ENCODE peak calls at places on chromosomes 3 and 15, in six cellular contexts. M is neuronal stem cell, R is brain microvascular endothelial cell, I is HCT116, F is Peyer's patch, G is GM23248. K is an unnamed sample.

GRCh38 chr3:156750191-156750873 is 75.8 kb upstream of the LEKR1 start:
- DNase-seq in M (no peak), R (peak), I (no peak), F (no peak), G (peak), K (no peak)

GRCh38 chr3:110932515-110933095 is 139.0 kb upstream of the NECTIN3 start:
- DNase-seq in M (no peak), R (peak), I (no peak), F (no peak), G (peak), K (no peak)

GRCh38 chr15:77409259-77410156 is 10.4 kb downstream of the PEAK1 start:
- DNase-seq in M (no peak), R (no peak), I (no peak), F (no peak), G (no peak), K (peak)

GRCh38 chr3:105448338-105448982 is 81.8 kb downstream of the ALCAM start:
- DNase-seq in M (peak), R (peak), I (no peak), F (no peak), G (peak), K (no peak)

GRCh38 chr15:69784808-69785550 is 312.7 kb downstream of the TLE3 start:
- DNase-seq in M (no peak), R (peak), I (no peak), F (no peak), G (peak), K (no peak)

GRCh38 chr15:75024102-75024636 is 779 bp downstream of the PPCDC start:
- DNase-seq in M (no peak), R (no peak), I (no peak), F (no peak), G (peak), K (peak)

GRCh38 chr3:126348308-126348920 is 8.8 kb downstream of the KLF15 start:
- DNase-seq in M (no peak), R (no peak), I (no peak), F (no peak), G (peak), K (no peak)

GRCh38 chr15:67501836-67502461 is 19.0 kb upstream of the C15orf61 start:
- DNase-seq in M (peak), R (no peak), I (no peak), F (no peak), G (no peak), K (no peak)

GRCh38 chr15:22839046-22839705 is 710 bp downstream of the NIPA2 start:
- DNase-seq in M (no peak), R (no peak), I (no peak), F (no peak), G (peak), K (peak)

GRCh38 chr3:77370413-77370812 is 330.5 kb downstream of the ROBO2 start:
- DNase-seq in M (no peak), R (peak), I (no peak), F (no peak), G (peak), K (no peak)

GRCh38 chr3:52704611-52705437 is 767 bp downstream of the GLT8D1 start:
- DNase-seq in M (no peak), R (peak), I (no peak), F (peak), G (peak), K (peak)

GRCh38 chr15:75203017-75203907 is 1.6 kb downstream of the C15orf39 start:
- DNase-seq in M (no peak), R (peak), I (no peak), F (no peak), G (peak), K (no peak)

GRCh38 chr3:140765246-140765645 is 87.4 kb downstream of the TRIM42 start:
- DNase-seq in M (no peak), R (no peak), I (no peak), F (no peak), G (no peak), K (peak)

GRCh38 chr15:55279746-55280351 is 9.8 kb downstream of the RAB27A start:
- DNase-seq in M (no peak), R (peak), I (peak), F (no peak), G (peak), K (peak)

GRCh38 chr3:43257850-43258249 is 28.5 kb upstream of the SNRK start:
- DNase-seq in M (no peak), R (no peak), I (no peak), F (no peak), G (no peak), K (no peak)

GRCh38 chr15:40244961-40245523 is 6.2 kb downstream of the PAK6 start:
- DNase-seq in M (no peak), R (no peak), I (no peak), F (no peak), G (no peak), K (no peak)

GRCh38 chr15:38308242-38308641 is 55.6 kb downstream of the SPRED1 start:
- DNase-seq in M (no peak), R (no peak), I (no peak), F (no peak), G (no peak), K (peak)

GRCh38 chr15:67927501-67928156 is 87.8 kb upstream of the RNU6-1 start:
- DNase-seq in M (no peak), R (peak), I (no peak), F (no peak), G (peak), K (no peak)

GRCh38 chr3:11201246-11202024 is 47.1 kb downstream of the HRH1 start:
- DNase-seq in M (no peak), R (no peak), I (no peak), F (peak), G (peak), K (no peak)

GRCh38 chr3:21544076-21544462 is 206.9 kb downstream of the ZNF385D start:
- DNase-seq in M (no peak), R (no peak), I (no peak), F (no peak), G (peak), K (no peak)

GRCh38 chr15:91660174-91660649 is 193.3 kb upstream of the SLCO3A1 start:
- DNase-seq in M (no peak), R (no peak), I (no peak), F (no peak), G (no peak), K (no peak)

GRCh38 chr15:52735231-52736089 is 54.7 kb downstream of the ONECUT1 start:
- DNase-seq in M (peak), R (peak), I (peak), F (no peak), G (peak), K (peak)

GRCh38 chr15:57506422-57506821 is 85.3 kb upstream of the MYZAP start:
- DNase-seq in M (no peak), R (no peak), I (no peak), F (no peak), G (peak), K (no peak)

GRCh38 chr3:22012471-22012870 is 261.5 kb upstream of the ZNF385D start:
- DNase-seq in M (no peak), R (no peak), I (no peak), F (no peak), G (peak), K (no peak)

GRCh38 chr3:11238880-11239279 is 33.3 kb upstream of the ATG7 start:
- DNase-seq in M (no peak), R (peak), I (peak), F (no peak), G (peak), K (peak)

GRCh38 chr15:65101891-65102708 is 12.9 kb downstream of the UBAP1L start:
- DNase-seq in M (no peak), R (no peak), I (no peak), F (no peak), G (no peak), K (no peak)

GRCh38 chr3:128353991-128354687 is 112.6 kb downstream of the DNAJB8 start:
- DNase-seq in M (no peak), R (peak), I (no peak), F (peak), G (no peak), K (no peak)

GRCh38 chr3:172040078-172040975 is 949 bp downstream of the FNDC3B start:
- DNase-seq in M (peak), R (peak), I (peak), F (peak), G (peak), K (peak)

GRCh38 chr15:64618138-64618537 is 157.3 kb downstream of the RBPMS2 start:
- DNase-seq in M (no peak), R (no peak), I (no peak), F (no peak), G (no peak), K (no peak)

GRCh38 chr15:64760056-64760455 is 15.3 kb downstream of the RBPMS2 start:
- DNase-seq in M (no peak), R (no peak), I (no peak), F (no peak), G (no peak), K (no peak)

GRCh38 chr15:58870451-58870850 is 63.0 kb downstream of the SLTM start:
- DNase-seq in M (no peak), R (no peak), I (no peak), F (no peak), G (peak), K (no peak)

GRCh38 chr3:40691598-40691905 is 166.8 kb downstream of the ZNF621 start:
- DNase-seq in M (no peak), R (no peak), I (no peak), F (no peak), G (no peak), K (no peak)

GRCh38 chr3:107604057-107604802 is 81.5 kb downstream of the BBX start:
- DNase-seq in M (no peak), R (peak), I (no peak), F (no peak), G (peak), K (no peak)

GRCh38 chr3:194575484-194576210 is 57.6 kb downstream of the TMEM44 start:
- DNase-seq in M (no peak), R (peak), I (no peak), F (no peak), G (peak), K (no peak)

GRCh38 chr3:107800705-107801104 is 277.9 kb downstream of the BBX start:
- DNase-seq in M (no peak), R (no peak), I (no peak), F (no peak), G (no peak), K (no peak)

GRCh38 chr3:127671523-127672428 is 976 bp upstream of the ABTB1 start:
- DNase-seq in M (no peak), R (no peak), I (no peak), F (peak), G (peak), K (peak)

GRCh38 chr15:40081691-40082194 is 26.9 kb downstream of the BMF start:
- DNase-seq in M (peak), R (peak), I (no peak), F (peak), G (peak), K (no peak)

GRCh38 chr15:99433026-99433756 is 132.6 kb upstream of the MEF2A start:
- DNase-seq in M (no peak), R (no peak), I (no peak), F (peak), G (peak), K (peak)

GRCh38 chr15:99435761-99436346 is 129.9 kb upstream of the MEF2A start:
- DNase-seq in M (no peak), R (no peak), I (no peak), F (peak), G (peak), K (no peak)

GRCh38 chr15:99433757-99434211 is 132.0 kb upstream of the MEF2A start:
- DNase-seq in M (no peak), R (no peak), I (no peak), F (peak), G (no peak), K (no peak)

GRCh38 chr15:99435138-99435695 is 130.6 kb upstream of the MEF2A start:
- DNase-seq in M (no peak), R (no peak), I (no peak), F (peak), G (no peak), K (peak)

DNA sequence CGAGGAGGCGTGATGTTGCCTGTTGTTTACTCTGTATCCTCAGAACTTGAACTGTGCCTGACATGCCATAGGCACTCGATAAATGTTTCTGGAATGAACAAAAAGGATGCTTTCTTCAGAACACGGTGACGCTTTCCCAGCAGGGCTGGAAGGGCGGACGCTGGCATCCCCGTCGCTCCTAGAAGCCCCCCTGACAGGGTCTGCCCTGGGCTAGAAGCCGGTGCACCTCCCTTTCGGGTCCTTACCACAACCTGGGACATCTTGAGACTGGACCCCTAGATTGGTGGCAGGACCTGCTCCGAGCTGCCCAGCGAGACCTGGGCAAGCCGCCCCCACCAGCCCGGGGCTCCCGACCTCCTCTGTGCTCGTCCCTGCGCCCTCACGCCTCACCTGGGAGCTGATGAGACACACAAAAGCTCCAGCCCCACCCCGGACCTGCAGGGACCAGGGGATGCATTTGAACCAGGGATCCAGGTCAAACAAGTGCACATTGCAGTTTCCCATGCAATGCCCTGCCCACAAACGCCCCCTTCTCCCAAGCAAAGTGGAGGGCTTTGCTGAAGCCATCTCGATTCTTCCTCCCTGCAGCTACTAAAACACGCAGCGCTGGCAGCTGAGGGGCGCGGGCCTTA is 131.2 kb upstream of the MEF2A start:
- DNase-seq in M (no peak), R (no peak), I (no peak), F (no peak), G (no peak), K (no peak)
- H3K4me3 ChIP-seq in M (no peak), R (no peak), I (peak), F (peak), G (no peak), K (no peak)

DNA sequence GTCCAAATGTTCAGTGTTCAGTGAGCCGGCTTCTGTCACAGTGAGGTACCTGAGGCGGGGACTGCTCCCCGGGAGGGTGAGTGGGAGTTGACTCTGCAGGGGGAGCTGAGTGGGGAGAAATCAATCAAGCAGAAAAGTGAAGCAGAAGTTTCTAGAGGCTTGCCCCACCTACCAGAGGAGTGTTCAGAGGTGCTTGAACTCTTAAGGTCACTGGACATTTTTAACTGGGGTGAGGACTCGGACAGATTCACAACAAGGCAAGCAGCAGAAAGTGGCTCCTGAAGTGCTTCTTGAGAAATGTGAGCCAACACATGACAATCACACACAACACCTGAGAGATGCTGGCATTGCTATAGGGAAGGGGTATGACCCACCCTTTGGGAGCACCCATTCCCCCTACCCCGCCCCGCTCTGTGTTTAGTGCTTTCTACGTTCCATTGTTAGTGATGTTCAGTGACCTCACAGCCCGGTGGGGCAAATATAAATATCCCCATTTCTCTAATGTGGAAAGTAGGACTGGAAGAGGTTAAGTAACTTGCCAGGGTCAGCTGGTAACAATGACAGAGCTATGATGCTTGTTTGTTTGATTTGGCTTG is 48.6 kb upstream of the AKAP13 start:
- DNase-seq in M (no peak), R (no peak), I (no peak), F (no peak), G (no peak), K (peak)
- H3K4me3 ChIP-seq in M (no peak), R (no peak), I (no peak), F (no peak), G (no peak), K (peak)

GRCh38 chr3:72382460-72382859 is 465.8 kb downstream of the SHQ1 start:
- DNase-seq in M (no peak), R (no peak), I (no peak), F (no peak), G (no peak), K (no peak)
- H3K4me3 ChIP-seq in M (no peak), R (no peak), I (no peak), F (no peak), G (no peak), K (no peak)

GRCh38 chr3:191329654-191330308 is 545 bp downstream of the UTS2B start:
- DNase-seq in M (peak), R (no peak), I (no peak), F (peak), G (peak), K (peak)

GRCh38 chr3:191330309-191330712 is at the start of gene UTS2B:
- DNase-seq in M (no peak), R (peak), I (peak), F (no peak), G (peak), K (peak)

GRCh38 chr3:191333481-191333880 is 3.2 kb upstream of the UTS2B start:
- DNase-seq in M (no peak), R (no peak), I (no peak), F (no peak), G (no peak), K (no peak)

GRCh38 chr3:191328963-191329653 is at the start of gene CCDC50:
- DNase-seq in M (peak), R (peak), I (no peak), F (peak), G (peak), K (peak)

GRCh38 chr3:191331443-191331842 is 1.1 kb upstream of the UTS2B start:
- DNase-seq in M (no peak), R (no peak), I (no peak), F (no peak), G (peak), K (no peak)
- H3K4me3 ChIP-seq in M (peak), R (peak), I (peak), F (peak), G (peak), K (peak)

GRCh38 chr15:26771168-26771916 is 1.5 kb downstream of the GABRB3 start:
- DNase-seq in M (peak), R (no peak), I (no peak), F (no peak), G (peak), K (no peak)
- H3K4me3 ChIP-seq in M (no peak), R (no peak), I (no peak), F (no peak), G (no peak), K (no peak)

GRCh38 chr3:130340766-130341165 is 4.7 kb upstream of the COL6A5 start:
- DNase-seq in M (no peak), R (no peak), I (no peak), F (no peak), G (no peak), K (no peak)

GRCh38 chr3:130341882-130342281 is 3.6 kb upstream of the COL6A5 start:
- DNase-seq in M (no peak), R (no peak), I (no peak), F (no peak), G (no peak), K (no peak)

GRCh38 chr3:130342821-130343661 is 2.4 kb upstream of the COL6A5 start:
- DNase-seq in M (no peak), R (no peak), I (no peak), F (no peak), G (no peak), K (no peak)

GRCh38 chr3:130341388-130341787 is 4.1 kb upstream of the COL6A5 start:
- DNase-seq in M (no peak), R (no peak), I (no peak), F (no peak), G (peak), K (no peak)

GRCh38 chr3:130345487-130346079 is at the start of gene COL6A5:
- DNase-seq in M (peak), R (no peak), I (no peak), F (no peak), G (no peak), K (no peak)
- H3K4me3 ChIP-seq in M (no peak), R (no peak), I (no peak), F (no peak), G (no peak), K (no peak)

GRCh38 chr3:50674349-50675178 is at the start of gene DOCK3:
- DNase-seq in M (peak), R (no peak), I (no peak), F (peak), G (peak), K (peak)
- H3K4me3 ChIP-seq in M (peak), R (peak), I (peak), F (peak), G (peak), K (no peak)

GRCh38 chr3:67642190-67642589 is 12.2 kb downstream of the SUCLG2 start:
- DNase-seq in M (no peak), R (no peak), I (no peak), F (no peak), G (no peak), K (no peak)

GRCh38 chr3:67644827-67645226 is 9.6 kb downstream of the SUCLG2 start:
- DNase-seq in M (no peak), R (no peak), I (no peak), F (no peak), G (no peak), K (no peak)

GRCh38 chr3:67640023-67640660 is 14.3 kb downstream of the SUCLG2 start:
- DNase-seq in M (no peak), R (peak), I (no peak), F (no peak), G (peak), K (no peak)

GRCh38 chr3:67641451-67641850 is 13.0 kb downstream of the SUCLG2 start:
- DNase-seq in M (no peak), R (no peak), I (no peak), F (no peak), G (no peak), K (peak)

GRCh38 chr3:67642734-67643133 is 11.7 kb downstream of the SUCLG2 start:
- DNase-seq in M (no peak), R (no peak), I (no peak), F (no peak), G (no peak), K (no peak)
- H3K4me3 ChIP-seq in M (no peak), R (no peak), I (no peak), F (no peak), G (no peak), K (no peak)